ENCODE peak calls at places on chromosomes 13 and 19, in four cellular contexts. V, I, G and H are unnamed samples.

GRCh38 chr13:90801621-90802020 is 545.9 kb upstream of the MIR17HG start:
- DNase-seq in V (no peak), I (no peak), G (no peak), H (no peak)

GRCh38 chr13:59447846-59448620 is 715.7 kb downstream of the DIAPH3 start:
- DNase-seq in G (no peak), V (no peak), I (no peak), H (no peak)

GRCh38 chr19:32224371-32225244 is 120.8 kb upstream of the ZNF507 start:
- DNase-seq in V (peak; percentile 45), I (peak; percentile 69), G (no peak), H (peak; percentile 23)

GRCh38 chr19:18865973-18866799 is 29.8 kb downstream of the CERS1 start:
- DNase-seq in I (no peak), V (no peak), G (no peak), H (peak; percentile 46)

GRCh38 chr19:44677019-44677809 is 5.9 kb downstream of the CEACAM19 start:
- DNase-seq in G (no peak), V (no peak), I (no peak), H (no peak)

GRCh38 chr19:50710094-50710493 is 9.5 kb downstream of the SHANK1 start:
- DNase-seq in I (no peak), V (no peak), G (no peak), H (no peak)

GRCh38 chr19:19471682-19472081 is 43.7 kb downstream of the TSSK6 start:
- DNase-seq in V (no peak), I (no peak), G (no peak), H (no peak)

GRCh38 chr13:40974460-40975407 is 44.4 kb downstream of the ELF1 start:
- DNase-seq in G (no peak), I (no peak), V (no peak), H (no peak)

GRCh38 chr19:40530091-40530901 is 46.4 kb upstream of the SHKBP1 start:
- DNase-seq in I (no peak), G (no peak), V (no peak), H (no peak)

GRCh38 chr19:2083174-2083854 is 12.8 kb downstream of the MOB3A start:
- DNase-seq in G (no peak), I (no peak), V (no peak), H (no peak)

GRCh38 chr13:107360010-107360409 is 792.1 kb upstream of the ARGLU1 start:
- DNase-seq in V (no peak), I (no peak), G (no peak), H (no peak)

GRCh38 chr19:2416321-2417097 is 10.9 kb downstream of the TIMM13 start:
- DNase-seq in V (no peak), I (no peak), G (no peak), H (no peak)

GRCh38 chr19:34171539-34171876 is 796 bp upstream of the LSM14A start:
- DNase-seq in G (no peak), V (no peak), I (no peak), H (no peak)

GRCh38 chr19:16369664-16370576 is 45.3 kb downstream of the KLF2 start:
- DNase-seq in I (peak; percentile 55), V (no peak), G (no peak), H (no peak)

GRCh38 chr19:7069904-7070226 is 362 bp downstream of the ZNF557 start:
- DNase-seq in G (no peak), V (no peak), I (no peak), H (no peak)

GRCh38 chr19:53485046-53486004 is 17.8 kb downstream of the ZNF813 start:
- DNase-seq in V (no peak), I (no peak), G (no peak), H (no peak)

GRCh38 chr13:36096411-36097184 is 34.6 kb downstream of the DCLK1 start:
- DNase-seq in G (no peak), I (no peak), V (no peak), H (no peak)

GRCh38 chr13:73365240-73365639 is 306.4 kb downstream of the KLF5 start:
- DNase-seq in V (no peak), G (no peak), I (no peak), H (peak; percentile 48)

GRCh38 chr13:114126789-114127472 is 5.5 kb downstream of the RASA3 start:
- DNase-seq in G (no peak), V (no peak), I (peak; percentile 52), H (no peak)
- H3K4me1 ChIP-seq in G (peaks cover 62% of the 10 kb centered on the region), V (peaks cover 13% of the 10 kb centered on the region), I (peaks cover 8% of the 10 kb centered on the region), H (peaks cover 5% of the 10 kb centered on the region)

DNA sequence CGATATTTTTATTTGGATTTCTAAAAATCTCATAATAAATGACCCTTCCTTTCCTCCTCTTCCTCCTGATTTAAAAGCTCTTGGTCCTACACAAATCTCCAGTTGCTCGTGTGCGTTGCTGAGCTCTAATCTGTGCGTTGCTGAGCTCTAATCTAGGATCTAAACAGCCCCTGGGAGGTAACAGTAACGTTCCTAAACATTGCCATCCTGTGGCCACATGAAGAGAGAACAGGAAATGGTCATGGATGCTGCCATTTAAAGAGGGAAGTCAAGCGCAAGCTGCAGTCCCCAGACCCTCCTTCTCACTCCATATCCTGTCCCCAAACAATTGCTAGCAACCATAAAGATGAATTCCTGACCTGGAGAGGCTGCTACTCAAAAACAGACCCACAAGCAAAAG is 170.8 kb downstream of the NUFIP1 start:
- DNase-seq in G (no peak), V (no peak), I (no peak), H (no peak)
- TF ChIP-seq CTCF in G (no peak), V (no peak), I (no peak), H (no peak)

GRCh38 chr13:84239032-84239431 is 356.8 kb upstream of the SLITRK1 start:
- DNase-seq in G (no peak), V (no peak), I (no peak), H (no peak)

GRCh38 chr13:84237181-84237580 is 354.9 kb upstream of the SLITRK1 start:
- DNase-seq in G (no peak), V (no peak), I (no peak), H (no peak)
- H3K4me1 ChIP-seq in G (no peaks in the 10 kb centered on the region), V (no peaks in the 10 kb centered on the region), I (no peaks in the 10 kb centered on the region), H (no peaks in the 10 kb centered on the region)

DNA sequence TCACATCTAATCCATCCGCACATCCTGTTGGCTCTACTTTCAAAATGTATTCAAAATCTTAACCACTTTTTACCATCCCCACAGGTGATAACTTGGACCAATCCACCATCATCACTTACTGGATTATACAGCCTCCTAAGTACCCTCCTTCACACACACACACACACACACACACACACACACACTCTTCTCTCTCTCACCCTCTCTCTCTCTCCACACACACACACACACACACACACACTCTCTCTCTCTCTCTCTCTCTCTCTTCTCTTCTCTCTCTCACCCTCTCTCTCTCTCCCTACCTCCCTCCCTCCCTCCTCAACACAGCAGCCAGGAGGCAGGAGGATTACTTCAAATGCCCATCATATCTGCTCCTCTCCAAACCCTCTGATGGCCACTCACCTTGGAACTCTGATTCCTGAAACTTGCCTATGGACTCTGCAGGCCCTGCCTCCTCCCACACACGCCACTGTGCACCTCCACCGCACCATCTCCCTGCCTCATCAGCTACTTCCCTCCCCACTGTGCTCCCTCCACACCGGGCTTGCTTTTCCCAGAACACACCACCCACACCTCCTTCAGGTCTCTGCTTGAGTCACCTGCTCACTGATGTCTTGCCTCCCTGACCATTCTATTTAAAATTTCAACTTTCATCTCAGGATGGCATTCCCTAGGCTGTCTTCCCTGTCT is 39.7 kb downstream of the RCBTB2 start:
- DNase-seq in G (no peak), I (no peak), V (no peak), H (no peak)
- TF ChIP-seq CTCF in G (no peak), I (no peak), V (no peak), H (no peak)

GRCh38 chr19:42552086-42553065 is 24.1 kb upstream of the CEACAM1 start:
- DNase-seq in G (no peak), V (no peak), I (no peak), H (no peak)
- H3K4me1 ChIP-seq in G (no peaks in the 10 kb centered on the region), V (no peaks in the 10 kb centered on the region), I (no peaks in the 10 kb centered on the region), H (no peaks in the 10 kb centered on the region)

GRCh38 chr13:100442095-100442832 is 146.3 kb downstream of the GGACT start:
- DNase-seq in I (no peak), G (no peak), V (no peak), H (no peak)
- TF ChIP-seq CTCF in I (no peak), G (no peak), V (no peak), H (no peak)

DNA sequence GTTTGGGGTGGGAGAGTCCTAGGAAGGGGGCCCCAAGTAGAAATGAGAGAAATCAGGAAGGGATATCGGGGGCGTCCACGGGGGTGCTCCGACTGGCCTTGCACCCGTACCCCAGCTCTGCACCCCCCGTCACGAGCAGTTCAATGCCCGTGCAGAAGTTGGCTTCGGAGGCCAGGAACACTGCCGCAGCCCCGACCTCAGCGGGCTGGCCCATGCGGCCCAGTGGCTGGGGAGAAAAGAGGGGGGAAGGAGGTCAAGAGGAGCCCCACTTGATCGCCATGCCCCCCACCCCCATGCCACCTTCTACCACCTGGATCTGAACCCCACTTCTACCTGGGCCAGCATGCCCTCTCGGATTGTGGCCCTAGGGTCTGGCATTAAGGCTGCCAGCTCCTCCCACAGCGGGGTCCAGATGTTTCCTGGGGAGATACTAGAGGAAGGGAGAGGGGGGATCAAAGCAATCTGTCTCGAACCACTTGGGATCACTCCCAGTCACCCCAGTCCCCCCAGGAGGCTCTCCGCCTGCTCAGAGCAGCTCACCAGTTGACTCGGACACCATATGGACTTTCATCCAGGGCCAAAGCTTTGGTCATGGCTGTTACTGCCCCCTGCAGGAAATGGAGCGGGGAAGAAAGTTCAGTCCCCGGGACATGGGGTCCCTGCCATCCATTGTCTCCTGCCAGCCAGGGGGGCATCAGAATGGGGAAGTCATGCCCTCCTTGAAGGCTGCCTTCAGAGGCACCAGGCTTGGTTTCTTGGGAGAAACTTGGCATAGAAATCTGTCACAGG is 2.5 kb upstream of the BCAT2 start:
- DNase-seq in G (no peak), V (no peak), I (no peak), H (no peak)
- H3K4me1 ChIP-seq in G (no peaks in the 10 kb centered on the region), V (no peaks in the 10 kb centered on the region), I (peaks cover 14% of the 10 kb centered on the region), H (peaks cover 7% of the 10 kb centered on the region)

GRCh38 chr13:109784590-109785140 is 1.7 kb downstream of the IRS2 start:
- DNase-seq in V (peak; percentile 72), I (peak; percentile 89), G (no peak), H (peak; percentile 75)
- TF ChIP-seq CTCF in V (peak; percentile 71), I (peak; percentile 47), G (peak; percentile 77), H (peak; percentile 90)